ENCODE peak calls at places on chromosomes 5 and 9, in six cellular contexts. W, U, F, A, J and C are unnamed samples.

GRCh38 chr5:38347896-38348295 is 89.5 kb downstream of the EGFLAM start:
- DNase-seq in W (peak; percentile 29), U (no peak), F (no peak), A (no peak), J (no peak), C (no peak)

GRCh38 chr5:173217626-173218397 is 17.2 kb downstream of the NKX2-5 start:
- DNase-seq in W (peak; percentile 70), U (no peak), F (no peak), A (no peak), J (no peak), C (no peak)

GRCh38 chr5:148791334-148791667 is 35.1 kb upstream of the ADRB2 start:
- DNase-seq in W (no peak), U (no peak), F (no peak), A (no peak), J (no peak), C (no peak)

GRCh38 chr5:131509811-131510210 is 125.2 kb downstream of the RAPGEF6 start:
- DNase-seq in W (no peak), U (no peak), F (no peak), A (no peak), J (no peak), C (no peak)

GRCh38 chr9:119071636-119072035 is 297.6 kb downstream of the BRINP1 start:
- DNase-seq in W (no peak), U (no peak), F (no peak), A (no peak), J (no peak), C (no peak)

GRCh38 chr9:34187891-34188240 is 9.0 kb downstream of the UBAP1 start:
- DNase-seq in W (no peak), U (no peak), F (no peak), A (no peak), J (no peak), C (no peak)

GRCh38 chr5:167919268-167919560 is 372.2 kb upstream of the WWC1 start:
- DNase-seq in W (no peak), U (no peak), F (no peak), A (no peak), J (no peak), C (no peak)

GRCh38 chr9:124756011-124756410 is 15.1 kb downstream of the NR6A1 start:
- DNase-seq in W (no peak), U (no peak), F (no peak), A (no peak), J (no peak), C (no peak)

GRCh38 chr5:114055318-114055788 is 306.5 kb upstream of the KCNN2 start:
- DNase-seq in W (peak; percentile 87), U (no peak), F (no peak), A (peak; percentile 39), J (peak; percentile 67), C (no peak)

GRCh38 chr9:76626980-76627379 is 137.3 kb upstream of the PCA3 start:
- DNase-seq in W (no peak), U (no peak), F (no peak), A (no peak), J (no peak), C (no peak)

GRCh38 chr9:21326526-21327139 is 8.6 kb downstream of the KLHL9 start:
- DNase-seq in W (no peak), U (no peak), F (no peak), A (no peak), J (no peak), C (no peak)

DNA sequence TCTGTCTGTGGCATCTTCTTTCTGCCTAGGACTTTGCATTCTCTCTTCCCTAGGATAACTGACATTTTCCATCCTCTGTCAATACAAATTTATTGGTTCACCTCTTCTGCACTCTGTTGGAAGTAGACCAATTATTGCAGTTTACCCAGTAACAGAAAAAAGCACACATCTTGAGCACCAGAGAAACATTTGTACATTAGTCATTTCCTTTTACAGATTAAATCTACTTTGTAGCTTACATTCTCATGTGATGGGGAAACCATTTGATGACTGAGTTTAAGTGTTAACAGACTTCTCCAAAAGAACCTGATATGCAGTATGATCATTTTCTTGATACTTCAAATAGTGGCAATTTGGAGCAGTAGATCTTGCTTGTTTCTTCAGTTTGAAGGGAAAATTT is 1098.8 kb downstream of the DTWD2 start:
- DNase-seq in W (no peak), U (no peak), F (no peak), A (no peak), J (no peak), C (no peak)
- H3K27ac ChIP-seq in W (no peak overlapping the region), U (no peak overlapping the region), F (no peak overlapping the region), A (no peak overlapping the region), J (no peak overlapping the region), C (no peak overlapping the region)

GRCh38 chr5:17077447-17078233 is 139.8 kb upstream of the BASP1 start:
- DNase-seq in W (no peak), U (no peak), F (no peak), A (no peak), J (no peak), C (no peak)
- H3K27ac ChIP-seq in W (no peak overlapping the region), U (no peak overlapping the region), F (no peak overlapping the region), A (peak overlapping the region; percentile 12), J (no peak overlapping the region), C (no peak overlapping the region)

GRCh38 chr5:15260347-15261278 is 239.4 kb upstream of the FBXL7 start:
- DNase-seq in W (no peak), U (no peak), F (no peak), A (no peak), J (no peak), C (no peak)
- H3K27ac ChIP-seq in W (no peak overlapping the region), U (no peak overlapping the region), F (peak overlapping the region; percentile 72), A (no peak overlapping the region), J (no peak overlapping the region), C (peak overlapping the region; percentile 24)

DNA sequence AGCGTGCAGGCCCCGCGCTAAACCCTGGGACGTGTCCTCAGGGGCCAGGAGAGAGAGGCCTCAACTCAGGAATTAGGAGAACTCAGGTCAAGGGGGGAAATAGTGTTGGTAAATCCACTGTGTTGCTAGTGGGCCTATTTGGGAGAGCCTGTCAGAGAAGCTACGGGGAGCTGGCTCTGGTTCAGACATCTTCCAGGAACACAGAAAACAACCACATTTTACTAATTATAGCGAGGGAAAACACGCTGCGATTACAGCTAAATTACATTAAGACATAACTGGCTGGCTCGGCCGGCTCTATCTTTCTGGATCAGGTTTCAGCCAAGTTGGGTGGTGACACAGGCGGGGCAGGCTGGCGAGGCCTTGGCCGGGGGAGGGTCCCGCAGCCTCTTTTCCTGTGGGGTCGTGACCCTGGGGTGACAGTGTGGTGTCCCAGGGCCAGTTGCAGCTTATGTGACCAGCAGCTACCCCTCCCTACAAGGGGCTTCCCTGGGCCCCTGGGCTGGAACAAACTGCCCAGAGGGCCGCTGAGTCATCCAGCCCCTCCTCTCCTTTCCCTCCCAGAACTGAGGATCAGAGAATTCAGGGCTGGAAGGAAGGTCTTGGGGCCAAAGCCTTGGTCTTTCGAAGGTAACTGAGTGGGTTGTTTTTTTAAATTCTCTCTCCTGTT is 75.1 kb downstream of the FGF18 start:
- DNase-seq in W (peak; percentile 91), U (no peak), F (peak; percentile 85), A (peak; percentile 85), J (no peak), C (peak; percentile 84)
- H3K27ac ChIP-seq in W (peak overlapping the region; percentile 78), U (no peak overlapping the region), F (peak overlapping the region; percentile 84), A (peak overlapping the region; percentile 96), J (no peak overlapping the region), C (peak overlapping the region; percentile 84)

GRCh38 chr5:143217065-143217803 is 186.3 kb downstream of the NR3C1 start:
- DNase-seq in W (no peak), U (no peak), F (no peak), A (no peak), J (peak; percentile 20), C (peak; percentile 45)

GRCh38 chr5:143219696-143220095 is 183.8 kb downstream of the NR3C1 start:
- DNase-seq in W (no peak), U (no peak), F (no peak), A (no peak), J (no peak), C (no peak)

GRCh38 chr5:143216211-143216610 is 187.3 kb downstream of the NR3C1 start:
- DNase-seq in W (no peak), U (no peak), F (no peak), A (no peak), J (no peak), C (no peak)

GRCh38 chr5:143218563-143219170 is 184.8 kb downstream of the NR3C1 start:
- DNase-seq in W (no peak), U (no peak), F (no peak), A (no peak), J (no peak), C (no peak)

DNA sequence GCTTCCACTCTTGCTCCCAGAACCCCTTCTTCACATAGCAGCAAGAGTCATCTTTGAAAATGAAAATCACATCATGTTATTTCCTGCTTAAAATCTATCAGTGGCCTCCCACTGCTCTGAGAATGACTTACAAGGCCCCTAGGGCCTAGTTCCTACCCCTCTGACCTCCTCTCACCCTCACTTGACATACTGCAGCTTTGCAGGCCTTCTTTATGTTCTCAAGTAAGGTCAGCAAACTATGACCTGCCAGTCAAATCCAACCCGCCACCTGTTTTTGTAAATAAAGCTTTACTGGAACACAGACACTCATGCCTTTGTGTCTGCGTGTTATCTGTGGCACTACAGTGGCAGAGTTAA is 185.7 kb downstream of the NR3C1 start:
- DNase-seq in W (no peak), U (no peak), F (no peak), A (no peak), J (no peak), C (no peak)
- H3K27ac ChIP-seq in W (no peak overlapping the region), U (no peak overlapping the region), F (no peak overlapping the region), A (no peak overlapping the region), J (no peak overlapping the region), C (no peak overlapping the region)

DNA sequence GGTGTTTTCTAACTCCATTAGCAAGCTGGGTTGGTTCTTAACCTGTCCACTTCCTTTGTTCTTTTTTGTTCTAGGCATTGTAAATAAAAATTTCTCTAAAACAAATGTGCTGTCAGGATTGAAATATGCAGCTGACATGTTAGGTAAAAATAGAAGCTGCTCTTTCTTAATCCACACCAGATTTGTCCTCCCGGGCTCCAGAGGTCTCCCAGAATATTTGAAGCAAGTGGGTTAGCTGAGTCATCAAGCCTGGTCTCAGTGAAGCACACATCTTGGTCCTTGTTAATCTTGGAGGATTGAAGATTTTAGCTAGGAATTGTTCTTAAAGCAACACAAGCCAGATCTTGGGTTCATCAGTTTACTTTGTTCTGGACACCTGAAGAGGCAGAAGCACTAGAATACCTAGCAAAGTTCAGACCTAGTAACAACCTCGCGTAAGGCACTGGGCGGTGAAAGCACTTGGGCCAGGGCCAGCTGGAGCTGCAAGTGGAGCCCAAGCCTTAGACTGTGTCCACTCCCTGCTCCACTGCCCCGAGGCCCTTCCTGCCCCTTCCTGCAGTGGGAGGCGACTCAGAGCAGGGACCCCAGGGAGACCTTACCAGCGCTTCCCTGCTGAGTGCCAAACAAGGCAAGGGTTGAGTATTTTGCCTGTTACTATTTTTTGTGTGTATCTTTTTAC is 36.5 kb downstream of the HABP4 start:
- DNase-seq in W (no peak), U (no peak), F (peak; percentile 87), A (peak; percentile 45), J (no peak), C (peak; percentile 86)
- H3K27ac ChIP-seq in W (no peak overlapping the region), U (no peak overlapping the region), F (peak overlapping the region; percentile 85), A (peak overlapping the region; percentile 78), J (peak overlapping the region; percentile 8), C (peak overlapping the region; percentile 93)